ENCODE peak calls at places on chromosomes 7 and 10, in eight cellular contexts. Z, D, M, K, B, P, Y and W are unnamed samples.

GRCh38 chr7:47534322-47535032 is 47.4 kb downstream of the TNS3 start:
- DNase-seq in D (no peak), Z (no peak), Y (no peak), B (peak), K (no peak), M (no peak), P (no peak), W (no peak)

GRCh38 chr7:101591504-101591903 is 37.6 kb downstream of the MYL10 start:
- DNase-seq in Y (no peak), B (no peak), D (no peak), P (no peak), K (no peak), M (no peak), Z (no peak), W (no peak)

GRCh38 chr7:64753032-64753431 is 41.2 kb upstream of the ZNF138 start:
- DNase-seq in Z (no peak), K (no peak), B (no peak), D (no peak), P (no peak), Y (no peak), M (no peak), W (no peak)

GRCh38 chr10:71911296-71911954 is 52.8 kb upstream of the CHST3 start:
- DNase-seq in Z (no peak), Y (no peak), P (no peak), D (no peak), B (no peak), K (no peak), M (no peak), W (no peak)

GRCh38 chr7:22660732-22661131 is 66.3 kb upstream of the IL6 start:
- DNase-seq in P (no peak), Z (no peak), B (peak), Y (no peak), M (no peak), K (no peak), D (no peak), W (peak)

GRCh38 chr7:117872565-117873055 is 631 bp downstream of the CTTNBP2 start:
- DNase-seq in M (peak), B (peak), K (no peak), P (peak), Y (peak), Z (no peak), D (no peak), W (no peak)

GRCh38 chr7:151340794-151341356 is 737 bp upstream of the NUB1 start:
- DNase-seq in D (no peak), K (no peak), P (no peak), Y (no peak), M (no peak), Z (no peak), B (no peak), W (no peak)

GRCh38 chr7:131608112-131608498 is 51.7 kb upstream of the PODXL start:
- DNase-seq in B (peak), Y (no peak), K (no peak), D (no peak), M (no peak), P (no peak), Z (no peak), W (no peak)

GRCh38 chr10:96358851-96359540 is at the start of gene OPALIN:
- DNase-seq in Y (no peak), P (no peak), B (no peak), K (no peak), Z (no peak), M (no peak), D (no peak), W (no peak)